ENCODE peak calls at places on chromosomes 4 and X, in ten cellular contexts. R is Calu3, U is fibroblast of pulmonary artery, D is activated T-cell treated with anti-CD3 and anti-CD28 coated beads for 1 hour, I is skeletal muscle cell, P is T1000, Z is AG08396, G is HepG2, L is left colon, S is caudate nucleus. A is an unnamed sample.

GRCh38 chrX:83845397-83845796 is 15.5 kb upstream of the CYLC1 start:
- DNase-seq in G (peak), P (peak), U (peak), R (peak), L (no peak), S (no peak), I (no peak), Z (peak), D (no peak), A (peak)

GRCh38 chr4:136526517-136526916 is 1005.8 kb downstream of the PCDH18 start:
- DNase-seq in R (no peak), I (no peak), L (no peak), D (no peak), S (no peak), P (no peak), G (no peak), U (no peak), Z (no peak), A (no peak)

GRCh38 chr4:1337376-1337831 is 9.6 kb upstream of the UVSSA start:
- DNase-seq in R (peak), I (no peak), P (peak), G (peak), U (no peak), S (no peak), L (no peak), D (peak), Z (peak), A (no peak)

GRCh38 chrX:78555401-78555980 is 103.6 kb downstream of the RTL3 start:
- DNase-seq in G (no peak), S (no peak), U (peak), L (no peak), P (no peak), I (no peak), Z (no peak), R (no peak), D (no peak), A (no peak)

GRCh38 chr4:106898621-106899230 is 137.4 kb downstream of the DKK2 start:
- DNase-seq in L (no peak), G (peak), I (peak), Z (peak), U (peak), S (no peak), R (peak), P (no peak), D (no peak), A (peak)

GRCh38 chr4:146472404-146472803 is 49.3 kb downstream of the SLC10A7 start:
- DNase-seq in D (no peak), R (no peak), Z (no peak), P (no peak), U (no peak), L (no peak), G (no peak), S (no peak), I (no peak), A (peak)

GRCh38 chrX:110432831-110433230 is 74.2 kb downstream of the RTL9 start:
- DNase-seq in Z (no peak), D (no peak), L (no peak), S (no peak), I (no peak), G (no peak), R (no peak), U (no peak), P (no peak), A (no peak)

GRCh38 chr4:537436-538264 is 38.4 kb downstream of the TMEM271 start:
- DNase-seq in S (no peak), P (no peak), I (no peak), G (no peak), Z (no peak), R (no peak), U (no peak), L (no peak), D (no peak), A (no peak)

GRCh38 chr4:189613202-189613601 is 327.5 kb upstream of the FRG1 start:
- DNase-seq in P (no peak), R (no peak), Z (no peak), L (no peak), I (no peak), U (no peak), S (no peak), D (no peak), G (no peak), A (no peak)

A was measured in NCI-H345.